ENCODE peak calls at places on chromosomes 7 and 10, in four cellular contexts. One of them, this sample, is unnamed.

GRCh38 chr7:112116894-112117293 is 89.3 kb downstream of the DOCK4 start:
- DNase-seq in WTC11: no peak
- DNase-seq in HepG2: no peak
- DNase-seq in K562: no peak
- DNase-seq in this sample: no peak

GRCh38 chr7:98836811-98837631 is 32.8 kb downstream of the TMEM130 start:
- DNase-seq in HepG2: peak; percentile 21
- DNase-seq in K562: peak; percentile 65
- DNase-seq in WTC11: peak; percentile 90
- DNase-seq in this sample: peak; percentile 71

GRCh38 chr10:79454259-79454658 is 8.8 kb upstream of the ZCCHC24 start:
- DNase-seq in HepG2: no peak
- DNase-seq in K562: no peak
- DNase-seq in WTC11: no peak
- DNase-seq in this sample: no peak

GRCh38 chr7:107078517-107078966 is 34.0 kb downstream of the PRKAR2B start:
- DNase-seq in K562: peak; percentile 58
- DNase-seq in HepG2: no peak
- DNase-seq in WTC11: no peak
- DNase-seq in this sample: no peak

GRCh38 chr10:9209105-9209798 is 1154.8 kb downstream of the GATA3 start:
- DNase-seq in HepG2: peak; percentile 38
- DNase-seq in K562: peak; percentile 39
- DNase-seq in WTC11: peak; percentile 80
- DNase-seq in this sample: peak; percentile 63

GRCh38 chr10:132264966-132265877 is 42.5 kb downstream of the STK32C start:
- DNase-seq in WTC11: no peak
- DNase-seq in HepG2: no peak
- DNase-seq in K562: no peak
- DNase-seq in this sample: no peak

GRCh38 chr7:945556-946255 is 8.8 kb downstream of the ADAP1 start:
- DNase-seq in HepG2: no peak
- DNase-seq in K562: no peak
- DNase-seq in WTC11: peak; percentile 76
- DNase-seq in this sample: no peak

GRCh38 chr7:95407751-95408150 is 11.6 kb upstream of the PON3 start:
- DNase-seq in WTC11: no peak
- DNase-seq in HepG2: no peak
- DNase-seq in K562: no peak
- DNase-seq in this sample: no peak

GRCh38 chr10:4397337-4397736 is 428.7 kb upstream of the AKR1E2 start:
- DNase-seq in K562: no peak
- DNase-seq in HepG2: no peak
- DNase-seq in WTC11: no peak
- DNase-seq in this sample: no peak

GRCh38 chr10:8279598-8279997 is 225.1 kb downstream of the GATA3 start:
- DNase-seq in HepG2: peak; percentile 5
- DNase-seq in K562: no peak
- DNase-seq in WTC11: no peak
- DNase-seq in this sample: no peak

GRCh38 chr10:36048236-36048635 is 406.1 kb upstream of the FZD8 start:
- DNase-seq in K562: no peak
- DNase-seq in HepG2: no peak
- DNase-seq in WTC11: no peak
- DNase-seq in this sample: no peak

GRCh38 chr7:77913977-77914607 is 115.5 kb downstream of the PHTF2 start:
- DNase-seq in K562: no peak
- DNase-seq in WTC11: no peak
- DNase-seq in HepG2: no peak
- DNase-seq in this sample: no peak

GRCh38 chr10:29555091-29555745 is 79.6 kb downstream of the SVIL start:
- DNase-seq in WTC11: no peak
- DNase-seq in HepG2: no peak
- DNase-seq in K562: no peak
- DNase-seq in this sample: no peak

GRCh38 chr10:15715619-15716227 is 4.0 kb downstream of the ITGA8 start:
- DNase-seq in HepG2: no peak
- DNase-seq in WTC11: peak; percentile 35
- DNase-seq in K562: peak; percentile 51
- DNase-seq in this sample: peak; percentile 39

GRCh38 chr10:101133489-101134298 is 2.6 kb downstream of the TLX1 start:
- DNase-seq in HepG2: no peak
- DNase-seq in WTC11: no peak
- DNase-seq in K562: no peak
- DNase-seq in this sample: no peak

GRCh38 chr7:29463504-29464158 is 100.0 kb upstream of the PRR15 start:
- DNase-seq in K562: no peak
- DNase-seq in HepG2: no peak
- DNase-seq in WTC11: no peak
- DNase-seq in this sample: no peak

GRCh38 chr7:151682831-151683614 is 163.3 kb upstream of the RHEB start:
- DNase-seq in K562: no peak
- DNase-seq in WTC11: no peak
- DNase-seq in HepG2: no peak
- DNase-seq in this sample: no peak

GRCh38 chr7:111676167-111676566 is 113.9 kb upstream of the IMMP2L start:
- DNase-seq in WTC11: no peak
- DNase-seq in K562: no peak
- DNase-seq in HepG2: no peak
- DNase-seq in this sample: no peak

GRCh38 chr10:5545778-5546710 is 21.3 kb downstream of the CALML3 start:
- DNase-seq in K562: peak; percentile 43
- DNase-seq in HepG2: no peak
- DNase-seq in WTC11: peak; percentile 6
- DNase-seq in this sample: peak; percentile 46

GRCh38 chr7:36090976-36091375 is 62.1 kb upstream of the EEPD1 start:
- DNase-seq in HepG2: no peak
- DNase-seq in WTC11: no peak
- DNase-seq in K562: no peak
- DNase-seq in this sample: no peak

GRCh38 chr10:49318028-49318427 is 19.1 kb downstream of the C10orf71 start:
- DNase-seq in WTC11: no peak
- DNase-seq in K562: no peak
- DNase-seq in HepG2: no peak
- DNase-seq in this sample: no peak

GRCh38 chr10:111546216-111546615 is 469.4 kb downstream of the ADRA2A start:
- DNase-seq in WTC11: no peak
- DNase-seq in HepG2: no peak
- DNase-seq in K562: no peak
- DNase-seq in this sample: no peak

GRCh38 chr10:17215782-17216122 is 12.3 kb upstream of the VIM start:
- DNase-seq in K562: no peak
- DNase-seq in WTC11: no peak
- DNase-seq in HepG2: no peak
- DNase-seq in this sample: no peak

GRCh38 chr10:17213646-17214349 is 12.3 kb upstream of the TRDMT1 start:
- DNase-seq in K562: no peak
- DNase-seq in HepG2: no peak
- DNase-seq in WTC11: no peak
- DNase-seq in this sample: no peak

GRCh38 chr10:17214991-17215781 is 12.9 kb upstream of the VIM start:
- DNase-seq in WTC11: no peak
- DNase-seq in K562: no peak
- DNase-seq in HepG2: no peak
- DNase-seq in this sample: no peak

GRCh38 chr10:17212802-17213204 is 11.3 kb upstream of the TRDMT1 start:
- DNase-seq in WTC11: no peak
- DNase-seq in K562: no peak
- DNase-seq in HepG2: no peak
- DNase-seq in this sample: no peak

DNA sequence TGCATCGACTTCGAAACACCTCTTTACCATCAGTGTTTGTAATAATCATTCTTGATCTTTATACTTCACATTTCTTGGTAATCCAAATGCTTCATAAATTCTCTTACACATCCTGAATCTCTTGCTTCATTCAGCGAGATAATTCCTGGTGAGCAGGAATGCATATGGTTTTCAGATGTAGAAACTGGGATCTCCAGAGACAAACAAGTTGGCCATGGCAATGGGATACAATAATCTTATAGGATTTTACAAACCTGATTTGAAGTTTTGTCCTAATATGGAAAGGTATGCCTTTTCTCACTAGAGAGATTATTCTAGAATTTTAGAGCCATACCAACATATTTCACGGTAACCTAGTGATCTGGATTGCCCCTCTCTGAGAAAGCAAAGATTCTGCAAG is 13.0 kb upstream of the TRDMT1 start:
- DNase-seq in K562: no peak
- DNase-seq in HepG2: no peak
- DNase-seq in WTC11: no peak
- DNase-seq in this sample: no peak
- TF ChIP-seq ELF4 in K562: no peak
- TF ChIP-seq ELF4 in HepG2: no peak
- TF ChIP-seq ELF4 in WTC11: no peak
- TF ChIP-seq ELF4 in this sample: no peak

DNA sequence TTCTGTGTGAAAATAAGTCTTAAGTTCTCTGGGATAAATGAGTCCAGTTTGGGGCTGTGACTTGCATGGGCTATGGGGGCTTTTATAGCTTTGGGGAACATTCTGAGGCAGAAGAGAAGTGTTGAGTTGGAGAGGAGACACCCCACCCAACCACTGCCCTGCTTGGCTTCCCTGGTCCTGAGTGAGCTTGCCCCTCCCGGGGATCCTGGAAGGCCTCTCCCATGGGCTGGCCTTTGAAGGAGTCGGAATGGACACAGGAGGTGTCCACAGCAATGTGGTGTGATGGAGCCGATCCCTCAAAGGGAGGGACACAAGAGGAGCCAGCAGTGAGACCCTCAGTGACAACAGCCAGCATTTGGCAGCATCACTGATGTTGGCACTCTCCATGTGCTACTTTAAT is 89.8 kb downstream of the GLRX3 start:
- DNase-seq in HepG2: no peak
- DNase-seq in K562: no peak
- DNase-seq in WTC11: no peak
- DNase-seq in this sample: no peak
- TF ChIP-seq ELF4 in HepG2: no peak
- TF ChIP-seq ELF4 in K562: no peak
- TF ChIP-seq ELF4 in WTC11: no peak
- TF ChIP-seq ELF4 in this sample: no peak

GRCh38 chr7:34222722-34223121 is 317.4 kb downstream of the BMPER start:
- DNase-seq in HepG2: no peak
- DNase-seq in WTC11: no peak
- DNase-seq in K562: no peak
- DNase-seq in this sample: no peak

GRCh38 chr7:34219153-34219552 is 313.8 kb downstream of the BMPER start:
- DNase-seq in HepG2: no peak
- DNase-seq in WTC11: no peak
- DNase-seq in K562: no peak
- DNase-seq in this sample: no peak

GRCh38 chr7:34222316-34222715 is 317.0 kb downstream of the BMPER start:
- DNase-seq in HepG2: no peak
- DNase-seq in WTC11: no peak
- DNase-seq in K562: no peak
- DNase-seq in this sample: no peak

GRCh38 chr7:34217972-34218371 is 312.6 kb downstream of the BMPER start:
- DNase-seq in K562: no peak
- DNase-seq in WTC11: no peak
- DNase-seq in HepG2: no peak
- DNase-seq in this sample: no peak

GRCh38 chr7:34220501-34220900 is 315.2 kb downstream of the BMPER start:
- DNase-seq in K562: no peak
- DNase-seq in HepG2: no peak
- DNase-seq in WTC11: no peak
- DNase-seq in this sample: no peak
- TF ChIP-seq ELF4 in K562: no peak
- TF ChIP-seq ELF4 in HepG2: no peak
- TF ChIP-seq ELF4 in WTC11: no peak
- TF ChIP-seq ELF4 in this sample: no peak

DNA sequence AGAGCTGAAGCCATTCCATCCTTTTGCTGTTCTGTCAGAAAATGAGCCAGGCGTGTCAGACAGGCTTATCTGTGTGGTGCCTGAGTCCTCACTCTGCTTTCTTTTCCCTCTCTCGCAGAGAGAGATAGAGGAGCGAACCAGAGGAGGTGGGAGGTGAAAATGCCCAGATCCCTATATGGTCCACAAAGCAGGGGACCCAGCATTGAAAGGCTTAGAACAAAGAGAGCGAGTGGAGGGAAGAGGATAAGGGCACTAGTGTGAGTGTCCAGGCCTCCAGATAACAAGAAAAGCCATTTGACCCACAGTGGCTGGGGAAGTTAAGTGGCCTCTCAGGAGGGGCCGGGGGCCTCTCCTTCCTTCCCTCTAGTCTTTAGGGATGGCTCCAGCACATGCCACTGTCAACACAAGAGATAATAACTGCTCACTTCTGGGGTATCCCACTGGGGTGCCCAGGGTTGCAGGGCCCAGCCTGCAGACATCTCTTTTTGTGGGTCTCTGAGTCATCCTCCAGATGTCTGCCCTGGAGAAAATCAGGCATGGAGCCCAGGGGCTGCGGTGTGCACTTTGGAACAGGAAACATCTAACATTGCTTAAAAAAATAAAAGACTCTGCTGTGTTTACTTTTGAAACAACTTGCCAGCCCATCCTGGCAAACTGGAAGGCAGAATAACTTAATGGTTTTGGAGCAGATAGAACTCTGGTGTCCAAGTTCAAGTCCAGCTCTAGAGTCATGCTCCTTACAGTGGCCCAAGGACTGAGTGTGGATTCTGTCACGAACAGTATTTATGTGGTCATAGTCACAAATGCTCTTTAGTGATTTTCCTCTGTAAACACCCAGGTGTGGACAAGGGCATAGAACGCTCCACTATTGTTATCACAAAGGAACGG is 189.5 kb downstream of the CXCL12 start:
- DNase-seq in K562: no peak
- DNase-seq in WTC11: no peak
- DNase-seq in HepG2: peak; percentile 89
- DNase-seq in this sample: no peak
- TF ChIP-seq ELF4 in K562: no peak
- TF ChIP-seq ELF4 in WTC11: no peak
- TF ChIP-seq ELF4 in HepG2: no peak
- TF ChIP-seq ELF4 in this sample: no peak

DNA sequence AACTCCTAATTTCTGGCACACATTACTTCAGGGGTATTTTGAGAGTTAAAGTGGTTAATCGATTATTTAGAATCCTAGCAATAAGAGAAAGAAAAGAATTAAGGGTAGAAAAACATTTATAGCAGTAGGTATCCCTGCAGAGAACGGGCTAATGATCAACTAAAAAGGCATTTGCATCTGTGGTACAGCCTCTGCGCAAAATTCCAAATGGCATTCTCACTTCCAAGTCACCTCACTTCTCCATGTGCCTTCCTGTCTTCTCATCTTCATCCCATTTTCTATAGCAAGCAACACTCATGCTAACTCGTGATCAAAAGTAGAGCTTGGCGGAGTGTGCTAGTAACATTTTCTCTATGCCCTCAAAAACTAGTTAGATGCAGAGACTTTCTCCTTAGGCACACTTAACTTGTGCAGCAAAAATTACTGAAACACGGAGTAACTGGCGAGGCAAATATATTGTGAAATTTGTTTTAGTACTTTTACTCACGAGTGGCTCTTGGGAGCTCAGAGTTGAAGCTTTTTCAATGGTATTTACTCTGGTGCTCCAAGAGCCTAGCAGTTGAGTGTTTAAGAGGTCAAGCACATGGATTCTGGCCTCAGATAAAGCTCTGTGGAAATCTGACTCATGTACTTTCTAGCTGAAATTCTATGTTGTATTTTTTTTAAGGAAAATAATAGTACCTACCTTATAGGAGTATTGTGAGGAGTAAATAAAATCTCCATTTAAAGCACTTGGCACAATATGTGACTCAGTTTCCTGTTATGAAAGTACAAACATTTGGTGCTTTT is 65.1 kb downstream of the MET start:
- DNase-seq in HepG2: peak; percentile 58
- DNase-seq in WTC11: no peak
- DNase-seq in K562: no peak
- DNase-seq in this sample: no peak
- TF ChIP-seq ELF4 in HepG2: no peak
- TF ChIP-seq ELF4 in WTC11: no peak
- TF ChIP-seq ELF4 in K562: no peak
- TF ChIP-seq ELF4 in this sample: no peak

This sample was measured in HEK293T.